ENCODE peak calls at places on chromosomes 12 and 14, in six cellular contexts. A is ELF-1; N is Jurkat, Clone E6-1; M is ACHN; L is NCI-H774; D is H4. I is an unnamed sample.
A peak's percentile ranks its signal among the peaks of the same experiment; 100 is the strongest.

GRCh38 chr12:114269153-114269552 is 136.8 kb downstream of the TBX5 start:
- DNase-seq in M (peak; percentile 3), A (peak; percentile 19), D (no peak), L (no peak), N (no peak), I (no peak)

GRCh38 chr12:66901136-66901932 is 222.5 kb upstream of the GRIP1 start:
- DNase-seq in A (no peak), N (no peak), D (no peak), M (no peak), L (no peak), I (no peak)

GRCh38 chr12:106248177-106248848 is 493 bp upstream of the CKAP4 start:
- DNase-seq in D (peak; percentile 51), N (no peak), L (no peak), M (peak; percentile 76), A (peak; percentile 60), I (no peak)

GRCh38 chr12:46777587-46777986 is 48.2 kb downstream of the SLC38A4 start:
- DNase-seq in M (no peak), L (peak; percentile 58), A (no peak), D (no peak), N (no peak), I (no peak)

GRCh38 chr14:38125484-38125912 is 82.2 kb upstream of the SSTR1 start:
- DNase-seq in M (no peak), L (peak; percentile 50), N (no peak), D (no peak), A (no peak), I (peak; percentile 25)

GRCh38 chr12:96714199-96714598 is 192.9 kb upstream of the NEDD1 start:
- DNase-seq in L (no peak), D (no peak), M (no peak), A (no peak), N (no peak), I (no peak)

GRCh38 chr12:117580718-117581062 is 219.3 kb upstream of the NOS1 start:
- DNase-seq in L (no peak), M (peak; percentile 81), A (peak; percentile 70), N (peak; percentile 17), D (no peak), I (no peak)

GRCh38 chr14:72792051-72792788 is 101.7 kb downstream of the DPF3 start:
- DNase-seq in N (no peak), M (no peak), D (no peak), A (peak; percentile 42), L (no peak), I (no peak)

GRCh38 chr14:99749142-99749541 is 44.1 kb upstream of the EML1 start:
- DNase-seq in D (no peak), N (peak; percentile 16), L (no peak), M (no peak), A (no peak), I (no peak)

GRCh38 chr14:96297000-96297399 is 41.0 kb downstream of the BDKRB1 start:
- DNase-seq in M (peak; percentile 49), D (peak; percentile 12), A (no peak), N (peak; percentile 16), L (no peak), I (no peak)

GRCh38 chr12:124727244-124727673 is 136.4 kb downstream of the SCARB1 start:
- DNase-seq in A (peak; percentile 82), M (no peak), N (no peak), D (peak; percentile 51), L (no peak), I (peak; percentile 93)

GRCh38 chr12:123063535-123063934 is 83.1 kb downstream of the ARL6IP4 start:
- DNase-seq in D (no peak), A (peak; percentile 72), M (peak; percentile 58), L (no peak), N (peak; percentile 58), I (no peak)

GRCh38 chr12:124518051-124518932 is 49.1 kb downstream of the NCOR2 start:
- DNase-seq in N (no peak), D (peak; percentile 97), M (peak; percentile 100), A (peak; percentile 59), L (peak; percentile 98), I (peak; percentile 96)

GRCh38 chr14:62162998-62163589 is 400.9 kb downstream of the SNAPC1 start:
- DNase-seq in M (peak; percentile 40), D (peak; percentile 53), N (peak; percentile 35), A (peak; percentile 43), L (no peak), I (no peak)

GRCh38 chr14:74611672-74612345 is at the start of gene LTBP2:
- DNase-seq in M (no peak), L (no peak), A (no peak), D (no peak), N (no peak), I (no peak)

GRCh38 chr12:52125499-52125900 is 46.0 kb downstream of the SMIM41 start:
- DNase-seq in A (peak; percentile 76), D (no peak), N (no peak), M (no peak), L (no peak), I (no peak)

GRCh38 chr12:70288817-70289216 is 45.6 kb downstream of the CNOT2 start:
- DNase-seq in A (no peak), D (no peak), N (no peak), L (no peak), M (no peak), I (no peak)

GRCh38 chr14:68981124-68981523 is 2.0 kb upstream of the ACTN1 start:
- DNase-seq in A (no peak), N (no peak), D (no peak), M (no peak), L (no peak), I (no peak)

GRCh38 chr12:31525496-31526157 is 65.3 kb downstream of the DENND5B start:
- DNase-seq in L (no peak), D (no peak), M (no peak), A (no peak), N (no peak), I (no peak)